ENCODE peak calls at places on chromosomes 7 and 10, in five cellular contexts. H is AG04449; Y is WTC11; Z is GM10248; M is activated CD4-positive, alpha-beta T cell treated with anti-CD3 and anti-CD28 coated beads, Interleukin-2, amount 10 ng/mL, durations not matched to agents 7 days and 5 days. P is an unnamed sample.
A peak's percentile ranks its signal among the peaks of the same experiment; 100 is the strongest.

GRCh38 chr7:104963991-104964385 is 50.0 kb upstream of the KMT2E start:
- DNase-seq in H (no peak), Y (no peak), Z (no peak), M (no peak), P (no peak)

GRCh38 chr10:97243836-97244235 is 48.6 kb downstream of the ARHGAP19 start:
- DNase-seq in H (no peak), Y (no peak), Z (no peak), M (no peak), P (no peak)

GRCh38 chr10:132486539-132487121 is 51.0 kb upstream of the INPP5A start:
- DNase-seq in H (no peak), Y (peak; percentile 18), Z (no peak), M (no peak), P (no peak)

GRCh38 chr10:97002670-97003069 is 170.6 kb downstream of the LCOR start:
- DNase-seq in H (no peak), Y (no peak), Z (no peak), M (no peak), P (no peak)

GRCh38 chr7:32500922-32501341 is 5.6 kb downstream of the AVL9 start:
- DNase-seq in H (no peak), Y (no peak), Z (no peak), M (no peak), P (no peak)

GRCh38 chr10:129938460-129938859 is 25.6 kb downstream of the EBF3 start:
- DNase-seq in H (no peak), Y (no peak), Z (no peak), M (no peak), P (no peak)

GRCh38 chr7:4602905-4603842 is 78.9 kb upstream of the FOXK1 start:
- DNase-seq in H (no peak), Y (no peak), Z (no peak), M (no peak), P (no peak)

GRCh38 chr7:28228386-28228785 is 47.8 kb upstream of the JAZF1 start:
- DNase-seq in H (no peak), Y (no peak), Z (no peak), M (no peak), P (no peak)

GRCh38 chr10:70893227-70894006 is 5.1 kb upstream of the PCBD1 start:
- DNase-seq in H (no peak), Y (no peak), Z (no peak), M (peak; percentile 12), P (no peak)

GRCh38 chr10:129586897-129587443 is 119.9 kb downstream of the MGMT start:
- DNase-seq in H (no peak), Y (no peak), Z (no peak), M (no peak), P (no peak)

GRCh38 chr10:110395350-110396283 is 90.9 kb upstream of the SMNDC1 start:
- DNase-seq in H (peak; percentile 77), Y (no peak), Z (peak; percentile 79), M (no peak), P (no peak)

GRCh38 chr10:69883256-69883655 is 81.5 kb downstream of the COL13A1 start:
- DNase-seq in H (no peak), Y (no peak), Z (no peak), M (no peak), P (no peak)

GRCh38 chr7:22140597-22140996 is 194.9 kb upstream of the CDCA7L start:
- DNase-seq in H (no peak), Y (no peak), Z (no peak), M (no peak), P (peak; percentile 80)

GRCh38 chr7:76372984-76373833 is 14.4 kb upstream of the YWHAG start:
- DNase-seq in H (no peak), Y (no peak), Z (no peak), M (no peak), P (no peak)

GRCh38 chr7:12765431-12766100 is 78.1 kb downstream of the ARL4A start:
- DNase-seq in H (no peak), Y (no peak), Z (no peak), M (no peak), P (no peak)

GRCh38 chr7:118573065-118573464 is 348.6 kb downstream of the ANKRD7 start:
- DNase-seq in H (no peak), Y (no peak), Z (no peak), M (no peak), P (no peak)

GRCh38 chr10:8874972-8875371 is 820.5 kb downstream of the GATA3 start:
- DNase-seq in H (no peak), Y (no peak), Z (no peak), M (no peak), P (no peak)

GRCh38 chr10:110535958-110536891 is 31.3 kb upstream of the SMC3 start:
- DNase-seq in H (no peak), Y (peak; percentile 30), Z (peak; percentile 72), M (peak; percentile 65), P (no peak)

GRCh38 chr10:102501201-102502028 is 1.1 kb downstream of the ACTR1A start:
- DNase-seq in H (no peak), Y (no peak), Z (no peak), M (no peak), P (no peak)

GRCh38 chr7:50534690-50535290 is 30.4 kb downstream of the DDC start:
- DNase-seq in H (peak; percentile 96), Y (no peak), Z (no peak), M (no peak), P (no peak)

GRCh38 chr10:129476431-129476830 is 9.4 kb downstream of the MGMT start:
- DNase-seq in H (no peak), Y (no peak), Z (no peak), M (no peak), P (no peak)

GRCh38 chr10:24483701-24484100 is 240.0 kb downstream of the ARHGAP21 start:
- DNase-seq in H (no peak), Y (no peak), Z (no peak), M (peak; percentile 25), P (peak; percentile 55)

GRCh38 chr10:31384589-31384949 is 65.6 kb downstream of the ZEB1 start:
- DNase-seq in H (no peak), Y (no peak), Z (no peak), M (no peak), P (no peak)

GRCh38 chr7:21192662-21193061 is 235.2 kb upstream of the SP4 start:
- DNase-seq in H (no peak), Y (no peak), Z (no peak), M (no peak), P (no peak)

GRCh38 chr7:25675789-25676474 is 447.6 kb upstream of the NPVF start:
- DNase-seq in H (no peak), Y (no peak), Z (no peak), M (no peak), P (no peak)

GRCh38 chr10:110758898-110759297 is 112.8 kb upstream of the PDCD4 start:
- DNase-seq in H (peak; percentile 9), Y (no peak), Z (no peak), M (no peak), P (peak; percentile 22)

GRCh38 chr7:20249924-20250323 is 32.7 kb upstream of the MACC1 start:
- DNase-seq in H (no peak), Y (no peak), Z (no peak), M (no peak), P (no peak)

GRCh38 chr7:47725031-47725780 is 143.3 kb upstream of the TNS3 start:
- DNase-seq in H (no peak), Y (no peak), Z (no peak), M (no peak), P (no peak)

GRCh38 chr7:156147771-156148504 is 335.7 kb upstream of the SHH start:
- DNase-seq in H (no peak), Y (no peak), Z (no peak), M (no peak), P (no peak)

GRCh38 chr10:77016278-77016815 is 621.3 kb downstream of the KCNMA1 start:
- DNase-seq in H (no peak), Y (no peak), Z (no peak), M (no peak), P (no peak)

GRCh38 chr10:35331894-35332640 is 4.2 kb upstream of the CCNY start:
- DNase-seq in H (peak; percentile 44), Y (no peak), Z (no peak), M (no peak), P (no peak)

GRCh38 chr7:69078997-69079769 is 519.1 kb upstream of the AUTS2 start:
- DNase-seq in H (no peak), Y (no peak), Z (no peak), M (no peak), P (peak; percentile 15)

GRCh38 chr10:101075775-101076174 is 14.0 kb downstream of the KAZALD1 start:
- DNase-seq in H (no peak), Y (no peak), Z (no peak), M (no peak), P (no peak)

GRCh38 chr7:158077441-158077840 is 510.2 kb downstream of the PTPRN2 start:
- DNase-seq in H (no peak), Y (no peak), Z (no peak), M (no peak), P (no peak)

GRCh38 chr10:102241444-102242117 is at the start of gene PITX3:
- DNase-seq in H (no peak), Y (peak; percentile 97), Z (peak; percentile 98), M (peak; percentile 93), P (peak; percentile 78)

GRCh38 chr7:74043523-74043951 is 15.6 kb downstream of the ELN start:
- DNase-seq in H (no peak), Y (peak; percentile 50), Z (no peak), M (no peak), P (peak; percentile 63)

GRCh38 chr10:70982443-70982842 is 94.1 kb upstream of the PCBD1 start:
- DNase-seq in H (no peak), Y (no peak), Z (peak; percentile 59), M (peak; percentile 22), P (no peak)